ENCODE peak calls at places on chromosome 21, in seven cellular contexts. A is adipocyte; H is heart right ventricle; R is tibial artery; P is cardiac muscle cell; C is sigmoid colon; N is CD4-positive, alpha-beta memory T cell. F is an unnamed sample.

GRCh38 chr21:37435120-37435519 is 68.5 kb downstream of the DYRK1A start:
- DNase-seq in C (peak; percentile 72), H (no peak), N (peak; percentile 61), R (peak; percentile 57), P (peak; percentile 95), A (peak; percentile 89), F (peak; percentile 96)

GRCh38 chr21:16040601-16041000 is 310.8 kb downstream of the USP25 start:
- DNase-seq in P (no peak), A (no peak), N (no peak), H (no peak), C (no peak), R (no peak), F (no peak)

GRCh38 chr21:46157396-46157986 is 2.1 kb upstream of the FTCD start:
- DNase-seq in R (peak; percentile 10), A (no peak), C (peak; percentile 60), P (no peak), H (no peak), N (no peak), F (no peak)

GRCh38 chr21:35547946-35548774 is 499.1 kb upstream of the RUNX1 start:
- DNase-seq in P (no peak), A (no peak), C (no peak), H (no peak), R (no peak), N (no peak), F (no peak)

GRCh38 chr21:28805885-28806284 is 186.8 kb downstream of the LTN1 start:
- DNase-seq in R (peak; percentile 37), C (no peak), N (no peak), A (peak; percentile 87), H (no peak), P (no peak), F (no peak)

GRCh38 chr21:28991861-28992525 is 684 bp downstream of the LTN1 start:
- DNase-seq in H (no peak), C (no peak), N (no peak), A (peak; percentile 36), P (peak; percentile 2), R (no peak), F (no peak)

GRCh38 chr21:36873511-36873910 is 93.0 kb downstream of the HLCS start:
- DNase-seq in R (no peak), C (no peak), N (no peak), A (no peak), H (no peak), P (no peak), F (no peak)

GRCh38 chr21:29233611-29234540 is 64.8 kb upstream of the BACH1 start:
- DNase-seq in P (no peak), H (no peak), R (no peak), A (no peak), N (no peak), C (no peak), F (no peak)

GRCh38 chr21:21406918-21407317 is 408.7 kb downstream of the NCAM2 start:
- DNase-seq in C (no peak), R (no peak), H (no peak), P (no peak), A (no peak), N (no peak), F (no peak)

GRCh38 chr21:35868869-35869223 is 191.5 kb downstream of the SETD4 start:
- DNase-seq in A (no peak), P (no peak), H (no peak), R (no peak), C (no peak), N (no peak), F (no peak)

GRCh38 chr21:46024983-46025860 is 43.7 kb downstream of the COL6A1 start:
- DNase-seq in A (peak; percentile 71), P (peak; percentile 27), N (no peak), H (no peak), C (no peak), R (no peak), F (no peak)

GRCh38 chr21:31265293-31265692 is 78.8 kb downstream of the TIAM1 start:
- DNase-seq in N (no peak), H (peak; percentile 58), C (no peak), P (no peak), A (no peak), R (no peak), F (no peak)

GRCh38 chr21:33885158-33885514 is 30.5 kb downstream of the ATP5PO start:
- DNase-seq in P (no peak), R (no peak), N (no peak), C (no peak), A (no peak), H (no peak), F (no peak)

GRCh38 chr21:35540950-35541632 is 492.0 kb upstream of the RUNX1 start:
- DNase-seq in C (no peak), A (no peak), P (no peak), N (no peak), H (no peak), R (no peak), F (no peak)

GRCh38 chr21:33401617-33401967 is 1.6 kb upstream of the IFNGR2 start:
- DNase-seq in C (no peak), A (peak; percentile 48), P (no peak), H (no peak), N (no peak), R (no peak), F (no peak)

GRCh38 chr21:38965241-38965640 is 159.5 kb downstream of the ETS2 start:
- DNase-seq in A (no peak), P (peak; percentile 46), N (no peak), H (no peak), R (no peak), C (no peak), F (no peak)

GRCh38 chr21:16792155-16792554 is 720.7 kb upstream of the CXADR start:
- DNase-seq in H (no peak), A (no peak), R (no peak), C (no peak), N (no peak), P (no peak), F (no peak)

GRCh38 chr21:43348801-43349261 is 78.1 kb downstream of the SIK1 start:
- DNase-seq in P (no peak), N (no peak), H (no peak), C (no peak), A (no peak), R (no peak), F (no peak)
- H3K4me3 ChIP-seq in P (no peak overlapping the region), N (no peak overlapping the region), H (no peak overlapping the region), C (no peak overlapping the region), A (no peak overlapping the region), R (no peak overlapping the region), F (no peak overlapping the region)

GRCh38 chr21:44532165-44532564 is 7.8 kb downstream of the KRTAP10-1 start:
- DNase-seq in N (no peak), H (no peak), P (no peak), C (peak; percentile 30), A (no peak), R (no peak), F (no peak)

GRCh38 chr21:44532712-44533111 is 7.3 kb downstream of the KRTAP10-1 start:
- DNase-seq in A (no peak), C (peak; percentile 39), N (no peak), R (peak; percentile 12), H (no peak), P (no peak), F (no peak)

GRCh38 chr21:44534688-44535087 is 5.3 kb downstream of the KRTAP10-1 start:
- DNase-seq in R (no peak), A (no peak), C (peak; percentile 24), P (no peak), H (no peak), N (no peak), F (no peak)

GRCh38 chr21:44533121-44533890 is 6.7 kb downstream of the KRTAP10-1 start:
- DNase-seq in P (no peak), N (no peak), C (peak; percentile 61), A (no peak), R (peak; percentile 17), H (no peak), F (no peak)

DNA sequence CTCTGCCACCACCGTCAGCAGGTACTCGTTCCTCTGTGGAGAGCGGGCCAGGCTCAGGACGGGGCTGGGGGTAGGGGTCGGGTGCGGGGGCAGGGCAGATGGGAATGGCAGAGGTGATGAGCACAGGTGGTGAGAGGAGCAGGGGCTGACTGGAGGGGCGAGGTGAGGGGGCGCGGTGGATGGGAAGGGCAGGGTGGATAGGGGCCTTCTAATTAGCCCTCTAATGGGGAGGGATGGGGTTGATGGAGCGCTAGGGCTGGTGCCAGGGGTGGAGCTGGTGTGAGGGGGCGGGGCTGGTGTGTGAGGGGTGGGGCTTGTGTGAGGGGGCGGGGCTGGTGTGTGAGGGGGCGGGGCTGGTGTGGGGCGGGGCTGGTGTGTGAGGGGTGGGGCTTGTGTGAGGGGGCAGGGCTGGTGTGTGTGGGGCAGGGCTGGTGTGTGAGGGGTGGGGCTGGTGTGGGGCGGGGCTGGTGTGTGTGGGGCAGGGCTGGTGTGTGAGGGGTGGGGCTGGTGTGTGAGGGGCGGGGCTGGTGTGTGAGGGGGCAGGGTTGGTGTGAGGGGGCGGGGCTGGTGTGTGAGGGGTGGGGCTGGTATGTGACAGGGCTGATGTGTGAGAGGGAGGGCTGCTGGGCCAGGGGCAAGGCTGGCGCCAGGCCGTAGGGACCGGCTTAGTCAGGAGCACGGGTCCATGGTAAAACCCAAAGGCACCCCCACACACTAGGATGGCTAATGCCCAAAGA is 5.9 kb downstream of the KRTAP10-1 start:
- DNase-seq in A (no peak), P (no peak), R (peak; percentile 1), N (no peak), H (no peak), C (peak; percentile 48), F (no peak)
- H3K4me3 ChIP-seq in A (no peak overlapping the region), P (no peak overlapping the region), R (no peak overlapping the region), N (no peak overlapping the region), H (no peak overlapping the region), C (no peak overlapping the region), F (no peak overlapping the region)

GRCh38 chr21:42784276-42784675 is 95.1 kb downstream of the WDR4 start:
- DNase-seq in P (no peak), H (no peak), A (no peak), C (no peak), R (peak; percentile 40), N (no peak), F (no peak)
- H3K4me3 ChIP-seq in P (no peak overlapping the region), H (no peak overlapping the region), A (no peak overlapping the region), C (no peak overlapping the region), R (no peak overlapping the region), N (peak overlapping the region; percentile 58), F (peak overlapping the region; percentile 43)

GRCh38 chr21:44929242-44929798 is 8.6 kb upstream of the ITGB2 start:
- DNase-seq in P (no peak), N (no peak), C (no peak), H (no peak), R (no peak), A (no peak), F (no peak)

GRCh38 chr21:44929799-44930542 is 9.3 kb upstream of the ITGB2 start:
- DNase-seq in C (no peak), P (no peak), H (no peak), R (no peak), N (no peak), A (no peak), F (no peak)

GRCh38 chr21:44931137-44931500 is 8.7 kb upstream of the SLX9 start:
- DNase-seq in H (no peak), A (peak; percentile 47), P (no peak), C (no peak), R (no peak), N (peak; percentile 29), F (peak; percentile 63)

GRCh38 chr21:44931501-44932365 is 8.1 kb upstream of the SLX9 start:
- DNase-seq in N (peak; percentile 23), H (no peak), P (no peak), R (no peak), A (no peak), C (no peak), F (no peak)

DNA sequence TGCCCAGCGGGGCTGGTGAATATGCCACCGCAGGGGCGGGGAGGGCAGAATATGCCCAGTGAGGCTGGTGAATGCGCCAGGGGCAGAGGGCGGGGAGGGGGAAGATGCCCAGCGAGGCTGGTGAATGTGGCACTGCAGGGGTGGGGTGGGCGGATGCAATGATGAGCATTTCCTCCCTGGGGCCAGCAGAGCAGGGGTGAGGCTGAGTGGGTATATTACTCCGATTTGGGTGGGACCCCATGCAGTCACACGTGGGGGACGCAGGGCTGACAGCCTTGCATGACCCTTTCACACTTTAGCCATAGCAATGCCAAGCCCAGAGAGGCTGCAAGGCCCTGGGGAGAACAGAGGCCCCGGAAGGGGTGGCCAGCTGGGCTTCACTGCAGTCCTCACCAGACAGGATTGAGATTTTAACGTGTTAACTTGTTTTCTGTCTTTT is 9.3 kb upstream of the SLX9 start:
- DNase-seq in A (peak; percentile 30), H (peak; percentile 48), N (peak; percentile 67), R (no peak), C (no peak), P (no peak), F (peak; percentile 67)
- H3K4me3 ChIP-seq in A (no peak overlapping the region), H (no peak overlapping the region), N (peak overlapping the region; percentile 57), R (no peak overlapping the region), C (no peak overlapping the region), P (no peak overlapping the region), F (peak overlapping the region; percentile 40)

F was measured in Jurkat, Clone E6-1.